ENCODE peak calls at places on chromosomes 7 and 10, in ten cellular contexts. Y, R, N, T, P, B, L, V, F and M are unnamed samples.

GRCh38 chr10:30687698-30688213 is 58.2 kb upstream of the LYZL2 start:
- DNase-seq in B (peak), T (peak), R (peak), Y (peak), P (peak), V (peak), L (peak), N (peak), F (peak), M (peak)

GRCh38 chr7:121519548-121520521 is 123.7 kb upstream of the FAM3C start:
- DNase-seq in P (no peak), R (no peak), Y (no peak), L (no peak), F (no peak), B (no peak), T (peak), N (no peak), V (no peak), M (no peak)

GRCh38 chr7:108463613-108464012 is 7.4 kb upstream of the NRCAM start:
- DNase-seq in V (no peak), B (no peak), Y (no peak), T (no peak), P (no peak), N (no peak), L (no peak), R (no peak), F (no peak), M (peak)

GRCh38 chr10:118047363-118047719 is 600 bp upstream of the RAB11FIP2 start:
- DNase-seq in R (no peak), B (peak), F (peak), L (no peak), T (no peak), P (no peak), Y (no peak), N (no peak), V (no peak), M (no peak)

GRCh38 chr10:79608505-79609375 is 2.0 kb upstream of the SFTPA1 start:
- DNase-seq in N (no peak), R (peak), P (peak), F (peak), T (no peak), V (peak), Y (no peak), L (peak), B (peak), M (peak)

GRCh38 chr7:127943541-127944521 is 87.4 kb downstream of the LRRC4 start:
- DNase-seq in N (no peak), P (peak), T (peak), R (no peak), B (no peak), Y (peak), V (no peak), L (peak), F (no peak), M (no peak)

GRCh38 chr7:18356195-18356645 is 139.3 kb upstream of the HDAC9 start:
- DNase-seq in V (no peak), F (peak), T (no peak), P (peak), R (peak), B (no peak), N (no peak), Y (peak), L (peak), M (peak)

GRCh38 chr10:20986049-20986448 is 88.9 kb upstream of the NEBL start:
- DNase-seq in F (no peak), V (no peak), P (no peak), N (no peak), T (no peak), L (no peak), B (no peak), R (no peak), Y (no peak), M (no peak)

GRCh38 chr7:107442678-107443077 is 27.2 kb upstream of the GPR22 start:
- DNase-seq in P (no peak), R (no peak), N (no peak), V (no peak), B (no peak), F (no peak), L (no peak), T (no peak), Y (no peak), M (no peak)

GRCh38 chr10:79381804-79382221 is 34.5 kb downstream of the PPIF start:
- DNase-seq in F (peak), R (no peak), V (no peak), L (peak), T (peak), P (peak), Y (no peak), N (no peak), B (peak), M (no peak)

GRCh38 chr10:6242089-6242488 is 39.4 kb downstream of the PFKFB3 start:
- DNase-seq in P (no peak), L (no peak), N (no peak), F (no peak), R (no peak), T (no peak), Y (no peak), V (no peak), B (no peak), M (no peak)

GRCh38 chr10:46539596-46540411 is 16.7 kb downstream of the GPRIN2 start:
- DNase-seq in B (peak), V (no peak), T (no peak), P (peak), R (no peak), Y (no peak), N (no peak), F (no peak), L (no peak), M (no peak)

GRCh38 chr10:116866987-116867595 is 17.8 kb downstream of the ENO4 start:
- DNase-seq in V (no peak), B (no peak), P (peak), N (no peak), Y (no peak), F (no peak), R (no peak), T (no peak), L (no peak), M (no peak)

GRCh38 chr10:3104251-3104918 is 37.0 kb downstream of the PFKP start:
- DNase-seq in L (no peak), B (no peak), Y (no peak), F (no peak), T (peak), V (no peak), P (no peak), R (no peak), N (no peak), M (no peak)

GRCh38 chr7:107788662-107789061 is 14.4 kb downstream of the SLC26A3 start:
- DNase-seq in T (no peak), L (no peak), R (no peak), V (no peak), P (no peak), Y (no peak), N (no peak), B (no peak), F (no peak), M (no peak)

GRCh38 chr10:4661572-4662255 is 164.3 kb upstream of the AKR1E2 start:
- DNase-seq in F (no peak), P (no peak), V (no peak), T (peak), N (no peak), R (no peak), B (peak), Y (no peak), L (peak), M (no peak)

GRCh38 chr7:50358808-50359207 is 54.3 kb downstream of the IKZF1 start:
- DNase-seq in Y (no peak), R (no peak), V (no peak), F (no peak), P (no peak), B (no peak), L (no peak), T (no peak), N (no peak), M (no peak)

GRCh38 chr7:121327671-121328070 is 1.1 kb upstream of the WNT16 start:
- DNase-seq in F (no peak), T (no peak), B (no peak), Y (no peak), R (no peak), N (no peak), V (no peak), L (no peak), P (no peak), M (no peak)

GRCh38 chr10:71746344-71747037 is 26.8 kb downstream of the VSIR start:
- DNase-seq in N (no peak), Y (no peak), V (no peak), F (peak), L (peak), T (peak), R (no peak), P (peak), B (no peak), M (no peak)

GRCh38 chr10:3400368-3400767 is 227.8 kb upstream of the PITRM1 start:
- DNase-seq in P (peak), B (no peak), V (no peak), N (no peak), T (no peak), L (no peak), Y (no peak), R (no peak), F (no peak), M (no peak)

GRCh38 chr7:48876087-48876486 is 48.3 kb upstream of the CDC14C start:
- DNase-seq in T (no peak), L (no peak), F (no peak), R (no peak), N (no peak), Y (no peak), P (no peak), B (no peak), V (no peak), M (no peak)

GRCh38 chr10:116878123-116878522 is 28.8 kb downstream of the ENO4 start:
- DNase-seq in N (no peak), L (no peak), V (no peak), B (no peak), Y (no peak), F (no peak), R (no peak), T (no peak), P (no peak), M (no peak)

GRCh38 chr10:96417432-96417831 is 58.6 kb upstream of the OPALIN start:
- DNase-seq in B (no peak), F (no peak), P (peak), N (no peak), L (peak), V (no peak), R (peak), T (no peak), Y (no peak), M (no peak)